ENCODE peak calls at places on chromosome 9, in four cellular contexts. I, P, J and H are unnamed samples.
A peak's percentile ranks its signal among the peaks of the same experiment; 100 is the strongest.

GRCh38 chr9:89507626-89508025 is 9.7 kb upstream of the SEMA4D start:
- DNase-seq in P (no peak), J (no peak), I (no peak), H (no peak)

GRCh38 chr9:126617003-126617739 is 3.4 kb downstream of the LMX1B start:
- DNase-seq in I (no peak), J (no peak), P (no peak), H (no peak)

GRCh38 chr9:30774326-30774725 is 1610.1 kb upstream of the ACO1 start:
- DNase-seq in P (no peak), J (no peak), I (peak; percentile 67), H (no peak)

GRCh38 chr9:78669591-78669990 is 372.7 kb downstream of the PSAT1 start:
- DNase-seq in I (no peak), J (no peak), P (no peak), H (no peak)

GRCh38 chr9:12643686-12644085 is 49.5 kb upstream of the TYRP1 start:
- DNase-seq in J (no peak), P (peak; percentile 25), I (no peak), H (no peak)

GRCh38 chr9:110995511-110996340 is 42.5 kb downstream of the LPAR1 start:
- DNase-seq in J (no peak), I (no peak), P (no peak), H (no peak)

GRCh38 chr9:123544007-123544827 is 188.2 kb downstream of the CRB2 start:
- DNase-seq in P (peak; percentile 33), I (peak; percentile 18), J (peak; percentile 34), H (no peak)

GRCh38 chr9:137504432-137504777 is 45.3 kb upstream of the NSMF start:
- DNase-seq in I (no peak), J (no peak), P (no peak), H (no peak)

GRCh38 chr9:129750010-129750409 is 2.8 kb downstream of the PTGES start:
- DNase-seq in P (no peak), J (peak; percentile 56), I (no peak), H (no peak)

GRCh38 chr9:129006328-129007034 is 21.6 kb downstream of the SH3GLB2 start:
- DNase-seq in J (peak; percentile 70), P (peak; percentile 79), I (peak; percentile 72), H (no peak)

GRCh38 chr9:136990233-136990911 is 1.9 kb upstream of the PAXX start:
- DNase-seq in P (no peak), J (no peak), I (no peak), H (no peak)

GRCh38 chr9:116212986-116213672 is 59.5 kb downstream of the PAPPA start:
- DNase-seq in J (no peak), P (no peak), I (peak; percentile 46), H (no peak)

GRCh38 chr9:22622823-22623222 is 176.2 kb downstream of the DMRTA1 start:
- DNase-seq in J (no peak), I (no peak), P (no peak), H (no peak)

GRCh38 chr9:123063172-123063508 is 29.7 kb downstream of the GPR21 start:
- DNase-seq in J (no peak), P (no peak), I (no peak), H (no peak)

GRCh38 chr9:89430995-89431394 is 66.9 kb downstream of the SEMA4D start:
- DNase-seq in J (no peak), P (peak; percentile 6), I (no peak), H (no peak)

GRCh38 chr9:78612089-78612488 is 315.2 kb downstream of the PSAT1 start:
- DNase-seq in P (no peak), J (no peak), I (no peak), H (peak; percentile 58)

GRCh38 chr9:4886698-4887097 is 94.0 kb downstream of the RCL1 start:
- DNase-seq in I (no peak), P (no peak), J (no peak), H (no peak)

GRCh38 chr9:130194406-130194932 is 22.3 kb downstream of the NCS1 start:
- DNase-seq in J (no peak), P (no peak), I (no peak), H (no peak)

GRCh38 chr9:13281356-13282016 is 2.0 kb upstream of the MPDZ start:
- DNase-seq in P (no peak), J (no peak), I (no peak), H (no peak)